ENCODE peak calls at places on chromosomes 16 and 17, in six cellular contexts. B, I, Y, X, V and S are unnamed samples.

GRCh38 chr17:30824002-30824355 is 513 bp downstream of the CRLF3 start:
- DNase-seq in B (no peak), I (no peak), Y (no peak), X (peak), V (peak), S (no peak)

GRCh38 chr17:40070895-40071719 is 8.3 kb downstream of the THRA start:
- DNase-seq in B (no peak), I (no peak), Y (no peak), X (no peak), V (no peak), S (no peak)

GRCh38 chr17:46044286-46044928 is 45.4 kb downstream of the STH start:
- DNase-seq in B (peak), I (peak), Y (peak), X (no peak), V (peak), S (peak)

GRCh38 chr17:71938340-71939010 is 182.3 kb upstream of the SOX9 start:
- DNase-seq in B (no peak), I (no peak), Y (no peak), X (no peak), V (no peak), S (no peak)

GRCh38 chr16:86378128-86378527 is 132.2 kb upstream of the FOXF1 start:
- DNase-seq in B (no peak), I (no peak), Y (no peak), X (no peak), V (no peak), S (no peak)

GRCh38 chr16:85557976-85558589 is 55.0 kb upstream of the GSE1 start:
- DNase-seq in B (no peak), I (peak), Y (peak), X (no peak), V (no peak), S (no peak)

GRCh38 chr17:2107506-2107905 is 52.6 kb downstream of the HIC1 start:
- DNase-seq in B (no peak), I (no peak), Y (no peak), X (no peak), V (no peak), S (no peak)

GRCh38 chr16:4327782-4328579 is 12.1 kb downstream of the GLIS2 start:
- DNase-seq in B (peak), I (peak), Y (no peak), X (peak), V (peak), S (no peak)

GRCh38 chr17:21361020-21361809 is 14.9 kb upstream of the KCNJ12 start:
- DNase-seq in B (no peak), I (no peak), Y (no peak), X (no peak), V (no peak), S (no peak)

GRCh38 chr16:89581861-89582563 is 6.5 kb downstream of the CPNE7 start:
- DNase-seq in B (peak), I (no peak), Y (no peak), X (no peak), V (no peak), S (no peak)

GRCh38 chr17:66056148-66056547 is 135.8 kb downstream of the CEP112 start:
- DNase-seq in B (no peak), I (no peak), Y (no peak), X (no peak), V (no peak), S (no peak)